ENCODE peak calls at places on chromosome 5, in six cellular contexts. T, P, E, X, A and U are unnamed samples.

GRCh38 chr5:134566181-134566740 is 40.8 kb downstream of the JADE2 start:
- DNase-seq in T (no peak), X (no peak), P (no peak), A (no peak), E (no peak), U (no peak)

GRCh38 chr5:16617272-16617973 is 626 bp upstream of the RETREG1 start:
- DNase-seq in T (no peak), P (peak; percentile 72), X (peak; percentile 68), A (no peak), E (no peak), U (no peak)

GRCh38 chr5:148924817-148925216 is 98.4 kb downstream of the ADRB2 start:
- DNase-seq in E (no peak), P (no peak), X (no peak), A (no peak), T (no peak), U (no peak)

GRCh38 chr5:169696621-169697517 is 59.8 kb downstream of the DOCK2 start:
- DNase-seq in P (no peak), T (no peak), E (no peak), A (no peak), X (no peak), U (no peak)

GRCh38 chr5:94932259-94932658 is 313.8 kb downstream of the SLF1 start:
- DNase-seq in X (no peak), A (no peak), E (no peak), P (no peak), T (no peak), U (no peak)

GRCh38 chr5:148060309-148060708 is 3.5 kb upstream of the SPINK5 start:
- DNase-seq in X (no peak), E (no peak), A (peak; percentile 33), T (no peak), P (no peak), U (no peak)

GRCh38 chr5:5071554-5071953 is 68.6 kb upstream of the ADAMTS16 start:
- DNase-seq in P (no peak), T (no peak), X (no peak), A (no peak), E (no peak), U (no peak)

GRCh38 chr5:98768160-98769005 is 5.1 kb upstream of the RGMB start:
- DNase-seq in P (peak; percentile 49), X (peak; percentile 61), A (peak; percentile 47), E (no peak), T (peak; percentile 43), U (peak; percentile 65)

GRCh38 chr5:61817472-61818326 is 485.6 kb downstream of the ZSWIM6 start:
- DNase-seq in X (no peak), P (no peak), E (no peak), T (no peak), A (peak; percentile 23), U (peak; percentile 34)

GRCh38 chr5:63255609-63256008 is 677.0 kb downstream of the LRRC70 start:
- DNase-seq in X (no peak), A (no peak), E (no peak), P (no peak), T (no peak), U (no peak)

GRCh38 chr5:103174147-103174546 is 54.0 kb downstream of the PPIP5K2 start:
- DNase-seq in P (no peak), T (no peak), A (no peak), X (no peak), E (no peak), U (no peak)

GRCh38 chr5:20276959-20277263 is 288.9 kb upstream of the CDH18 start:
- DNase-seq in T (no peak), P (no peak), A (no peak), X (no peak), E (no peak), U (no peak)

GRCh38 chr5:96602776-96603175 is 59.4 kb upstream of the CAST start:
- DNase-seq in X (no peak), P (no peak), T (no peak), E (no peak), A (no peak), U (no peak)